ENCODE peak calls at places on chromosomes 12 and 14, in six cellular contexts. K, G, O, H, R and A are unnamed samples.

GRCh38 chr12:117470804-117471203 is 109.4 kb upstream of the NOS1 start:
- DNase-seq in K (no peak), G (no peak), O (no peak), H (no peak), R (no peak), A (no peak)

GRCh38 chr12:112029326-112029725 is 16.1 kb downstream of the ERP29 start:
- DNase-seq in K (no peak), G (no peak), O (no peak), H (no peak), R (no peak), A (no peak)

GRCh38 chr14:54489731-54490447 is 1.1 kb upstream of the GMFB start:
- DNase-seq in K (peak; percentile 34), G (no peak), O (no peak), H (no peak), R (no peak), A (no peak)

GRCh38 chr14:74501135-74501614 is 7.6 kb downstream of the ISCA2 start:
- DNase-seq in K (peak; percentile 77), G (peak; percentile 62), O (no peak), H (peak; percentile 90), R (peak; percentile 74), A (no peak)

GRCh38 chr12:89245090-89245489 is 107.2 kb downstream of the DUSP6 start:
- DNase-seq in K (peak; percentile 88), G (no peak), O (peak; percentile 6), H (peak; percentile 60), R (no peak), A (no peak)

GRCh38 chr12:72738811-72739210 is 466.6 kb downstream of the TRHDE start:
- DNase-seq in K (no peak), G (no peak), O (no peak), H (no peak), R (no peak), A (no peak)

GRCh38 chr14:75306917-75307699 is 28.5 kb downstream of the FOS start:
- DNase-seq in K (peak; percentile 60), G (no peak), O (no peak), H (peak; percentile 56), R (no peak), A (no peak)

GRCh38 chr12:117583677-117584076 is 222.3 kb upstream of the NOS1 start:
- DNase-seq in K (no peak), G (no peak), O (no peak), H (no peak), R (no peak), A (no peak)

GRCh38 chr12:78037707-78038106 is 207.0 kb downstream of the NAV3 start:
- DNase-seq in K (no peak), G (no peak), O (no peak), H (no peak), R (no peak), A (no peak)

GRCh38 chr14:22471545-22472121 is 117.4 kb downstream of the DAD1 start:
- DNase-seq in K (peak; percentile 92), G (peak; percentile 38), O (no peak), H (peak; percentile 81), R (peak; percentile 51), A (peak; percentile 57)

GRCh38 chr12:52060498-52061177 is 9.1 kb upstream of the ATG101 start:
- DNase-seq in K (no peak), G (no peak), O (no peak), H (no peak), R (no peak), A (no peak)

GRCh38 chr12:16349132-16349463 is 1.7 kb downstream of the MGST1 start:
- DNase-seq in K (no peak), G (peak; percentile 66), O (no peak), H (peak; percentile 96), R (peak; percentile 68), A (peak; percentile 43)

GRCh38 chr12:66719862-66720261 is 41.0 kb upstream of the GRIP1 start:
- DNase-seq in K (no peak), G (no peak), O (no peak), H (no peak), R (no peak), A (no peak)

GRCh38 chr12:66726531-66726930 is 47.7 kb upstream of the GRIP1 start:
- DNase-seq in K (no peak), G (no peak), O (no peak), H (no peak), R (no peak), A (no peak)

GRCh38 chr12:66725031-66725430 is 46.2 kb upstream of the GRIP1 start:
- DNase-seq in K (no peak), G (no peak), O (no peak), H (peak; percentile 54), R (no peak), A (no peak)

DNA sequence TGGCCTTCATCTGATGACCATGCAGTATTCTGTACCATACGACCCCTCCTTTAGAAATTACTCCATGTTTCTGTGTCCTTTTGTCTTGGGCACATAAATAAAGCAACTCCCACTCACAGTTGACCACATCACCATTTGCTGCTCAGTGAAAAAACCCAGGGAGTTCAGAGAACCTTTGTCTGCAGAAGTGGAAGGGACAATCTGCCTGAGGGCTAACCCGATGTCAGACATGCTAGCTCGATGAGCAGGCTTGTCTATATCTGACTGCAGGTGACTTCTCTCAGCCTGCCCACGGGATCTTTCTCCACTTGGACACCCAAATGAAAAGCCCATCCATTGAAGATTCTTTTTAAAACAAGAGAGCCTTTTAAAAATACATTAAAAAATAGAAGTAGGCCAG is 45.7 kb upstream of the GRIP1 start:
- DNase-seq in K (no peak), G (no peak), O (no peak), H (no peak), R (no peak), A (no peak)
- H3K4me3 ChIP-seq in K (no peak overlapping the region), G (no peak overlapping the region), O (no peak overlapping the region), H (no peak overlapping the region), R (no peak overlapping the region), A (no peak overlapping the region)

GRCh38 chr14:100826371-100827139 is 637 bp downstream of the MEG3 start:
- DNase-seq in K (no peak), G (no peak), O (no peak), H (peak; percentile 20), R (no peak), A (no peak)
- H3K4me3 ChIP-seq in K (peak overlapping the region; percentile 57), G (peak overlapping the region; percentile 56), O (no peak overlapping the region), H (peak overlapping the region; percentile 82), R (no peak overlapping the region), A (peak overlapping the region; percentile 26)

DNA sequence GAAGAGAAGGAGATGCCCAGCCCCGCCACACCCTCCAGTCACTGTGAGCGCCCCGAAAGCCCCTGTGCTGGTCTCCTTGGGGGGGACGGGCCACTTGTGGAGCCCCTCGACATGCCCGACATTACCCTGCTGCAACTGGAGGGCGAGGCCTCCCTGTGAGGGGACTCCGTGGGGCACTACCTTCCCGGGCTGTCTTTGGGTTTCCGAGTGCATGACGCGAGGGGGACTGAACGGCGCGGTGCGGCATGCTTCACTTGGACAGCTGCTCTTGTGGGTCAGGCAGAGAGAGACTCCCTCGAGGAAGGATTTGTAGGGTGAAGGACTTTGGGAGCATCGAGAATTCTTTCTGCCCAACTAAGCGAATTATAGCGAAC is 1.1 kb downstream of the CCDC184 start:
- DNase-seq in K (no peak), G (no peak), O (no peak), H (no peak), R (no peak), A (no peak)
- H3K4me3 ChIP-seq in K (peak overlapping the region; percentile 67), G (peak overlapping the region; percentile 82), O (peak overlapping the region; percentile 72), H (no peak overlapping the region), R (no peak overlapping the region), A (no peak overlapping the region)

GRCh38 chr12:54588892-54589291 is 433 bp upstream of the PPP1R1A start:
- DNase-seq in K (no peak), G (no peak), O (no peak), H (no peak), R (no peak), A (no peak)
- H3K4me3 ChIP-seq in K (peak overlapping the region; percentile 87), G (peak overlapping the region; percentile 76), O (peak overlapping the region; percentile 51), H (no peak overlapping the region), R (no peak overlapping the region), A (peak overlapping the region; percentile 67)

GRCh38 chr12:54215990-54216579 is 27.3 kb upstream of the SMUG1 start:
- DNase-seq in K (no peak), G (peak; percentile 19), O (no peak), H (no peak), R (no peak), A (peak; percentile 51)
- H3K4me3 ChIP-seq in K (no peak overlapping the region), G (peak overlapping the region; percentile 60), O (no peak overlapping the region), H (no peak overlapping the region), R (no peak overlapping the region), A (no peak overlapping the region)